ENCODE peak calls at places on chromosomes 3 and 15, in nine cellular contexts. H is CD4-positive, alpha-beta T cell; R is body of pancreas; B is T-helper 1 cell; M is HTR-8/SVneo; V is transverse colon; D is A172; N is brain microvascular endothelial cell; L is osteocyte. W is an unnamed sample.
A peak's percentile ranks its signal among the peaks of the same experiment; 100 is the strongest.

GRCh38 chr15:38622317-38622716 is 57.7 kb upstream of the RASGRP1 start:
- DNase-seq in H (no peak), R (no peak), B (no peak), M (no peak), V (peak; percentile 71), D (no peak), N (no peak), L (no peak), W (no peak)

GRCh38 chr3:71997066-71997653 is 212.2 kb upstream of the PROK2 start:
- DNase-seq in H (no peak), R (no peak), B (no peak), M (no peak), V (no peak), D (no peak), N (no peak), L (no peak), W (no peak)

GRCh38 chr15:41567870-41568269 is 8.9 kb downstream of the TYRO3 start:
- DNase-seq in H (no peak), R (no peak), B (no peak), M (no peak), V (no peak), D (no peak), N (no peak), L (no peak), W (peak; percentile 56)

GRCh38 chr15:39896101-39896500 is 24.0 kb downstream of the GPR176 start:
- DNase-seq in H (no peak), R (no peak), B (no peak), M (no peak), V (no peak), D (no peak), N (peak; percentile 65), L (no peak), W (no peak)

GRCh38 chr15:32833323-32833944 is 115.6 kb downstream of the GREM1 start:
- DNase-seq in H (no peak), R (no peak), B (no peak), M (no peak), V (no peak), D (no peak), N (no peak), L (no peak), W (no peak)

GRCh38 chr3:101970915-101971314 is 121.6 kb downstream of the NFKBIZ start:
- DNase-seq in H (no peak), R (no peak), B (no peak), M (no peak), V (no peak), D (no peak), N (no peak), L (no peak), W (peak; percentile 30)

GRCh38 chr15:90221251-90221900 is 12.4 kb downstream of the CIB1 start:
- DNase-seq in H (no peak), R (peak; percentile 85), B (no peak), M (peak; percentile 80), V (peak; percentile 80), D (peak; percentile 78), N (peak; percentile 71), L (peak; percentile 90), W (peak; percentile 74)

GRCh38 chr15:26744894-26745293 is 28.0 kb downstream of the GABRB3 start:
- DNase-seq in H (no peak), R (no peak), B (no peak), M (no peak), V (no peak), D (no peak), N (no peak), L (no peak), W (no peak)

GRCh38 chr3:150346956-150347863 is 60.9 kb upstream of the TSC22D2 start:
- DNase-seq in H (no peak), R (no peak), B (no peak), M (no peak), V (no peak), D (no peak), N (peak; percentile 11), L (no peak), W (no peak)

GRCh38 chr15:23422099-23422945 is 24.7 kb downstream of the GOLGA6L2 start:
- DNase-seq in H (no peak), R (no peak), B (no peak), M (no peak), V (no peak), D (peak; percentile 28), N (no peak), L (no peak), W (peak; percentile 20)

GRCh38 chr3:138260636-138261035 is 69.0 kb downstream of the NME9 start:
- DNase-seq in H (no peak), R (no peak), B (no peak), M (no peak), V (no peak), D (no peak), N (no peak), L (no peak), W (no peak)

GRCh38 chr15:30991301-30992072 is at the start of gene MTMR10:
- DNase-seq in H (peak; percentile 64), R (peak; percentile 74), B (peak; percentile 73), M (peak; percentile 73), V (peak; percentile 83), D (peak; percentile 37), N (peak; percentile 43), L (peak; percentile 94), W (peak; percentile 82)

GRCh38 chr3:46947981-46948791 is 28.4 kb downstream of the CCDC12 start:
- DNase-seq in H (peak; percentile 61), R (peak; percentile 84), B (peak; percentile 73), M (no peak), V (peak; percentile 86), D (peak; percentile 82), N (peak; percentile 69), L (no peak), W (peak; percentile 90)

GRCh38 chr3:107264888-107265287 is 112.4 kb upstream of the CCDC54 start:
- DNase-seq in H (no peak), R (peak; percentile 20), B (no peak), M (no peak), V (no peak), D (no peak), N (no peak), L (no peak), W (peak; percentile 5)

GRCh38 chr3:72889310-72890165 is 1.7 kb downstream of the GXYLT2 start:
- DNase-seq in H (no peak), R (no peak), B (no peak), M (no peak), V (no peak), D (no peak), N (no peak), L (no peak), W (no peak)